ENCODE peak calls at places on chromosomes 12 and 14, in eight cellular contexts. A, V, F, P, N, B, W and D are unnamed samples. For H3K4me1, the result is how much of the 10 kb centered on the place peaks cover.

GRCh38 chr12:11649413-11650278 is at the start of gene ETV6:
- DNase-seq in A (peak), V (peak), F (peak), P (peak), N (peak), B (peak), W (no peak), D (peak)

GRCh38 chr14:32593290-32593942 is 264.3 kb downstream of the AKAP6 start:
- DNase-seq in A (no peak), V (peak), F (no peak), P (no peak), N (no peak), B (no peak), W (no peak), D (no peak)

GRCh38 chr14:58107041-58107440 is 45.0 kb downstream of the ARMH4 start:
- DNase-seq in A (no peak), V (no peak), F (no peak), P (no peak), N (no peak), B (no peak), W (no peak), D (no peak)

GRCh38 chr12:64236549-64236948 is 14.5 kb upstream of the KICS2 start:
- DNase-seq in A (no peak), V (peak), F (peak), P (peak), N (no peak), B (no peak), W (no peak), D (no peak)

GRCh38 chr12:113019045-113019444 is 37.5 kb upstream of the DTX1 start:
- DNase-seq in A (no peak), V (no peak), F (no peak), P (peak), N (no peak), B (no peak), W (no peak), D (no peak)

GRCh38 chr12:75564398-75564797 is 53.0 kb upstream of the KRR1 start:
- DNase-seq in A (no peak), V (no peak), F (no peak), P (peak), N (no peak), B (no peak), W (no peak), D (no peak)

GRCh38 chr12:15855646-15856045 is 26.5 kb upstream of the STRAP start:
- DNase-seq in A (no peak), V (peak), F (no peak), P (no peak), N (no peak), B (no peak), W (no peak), D (no peak)

GRCh38 chr12:79187032-79187431 is 322.5 kb downstream of the SYT1 start:
- DNase-seq in A (no peak), V (no peak), F (no peak), P (no peak), N (no peak), B (no peak), W (no peak), D (no peak)

GRCh38 chr14:104557086-104557485 is 22.5 kb upstream of the C14orf180 start:
- DNase-seq in A (no peak), V (no peak), F (no peak), P (no peak), N (peak), B (no peak), W (no peak), D (no peak)

GRCh38 chr12:52233462-52234141 is 559 bp downstream of the KRT7 start:
- DNase-seq in A (no peak), V (no peak), F (peak), P (no peak), N (no peak), B (no peak), W (no peak), D (no peak)

GRCh38 chr12:67459173-67459572 is 189.4 kb upstream of the DYRK2 start:
- DNase-seq in A (no peak), V (no peak), F (no peak), P (no peak), N (no peak), B (no peak), W (no peak), D (no peak)

GRCh38 chr14:101216725-101217463 is 313.4 kb upstream of the RTL1 start:
- DNase-seq in A (peak), V (no peak), F (no peak), P (no peak), N (no peak), B (no peak), W (no peak), D (peak)

GRCh38 chr12:112031472-112031871 is 18.2 kb downstream of the ERP29 start:
- DNase-seq in A (no peak), V (peak), F (no peak), P (peak), N (no peak), B (no peak), W (no peak), D (no peak)

GRCh38 chr12:89162704-89163261 is 189.5 kb downstream of the DUSP6 start:
- DNase-seq in A (peak), V (peak), F (no peak), P (peak), N (no peak), B (no peak), W (peak), D (peak)

GRCh38 chr12:113762155-113762848 is 203.8 kb downstream of the RBM19 start:
- DNase-seq in A (no peak), V (no peak), F (peak), P (no peak), N (no peak), B (no peak), W (no peak), D (no peak)

GRCh38 chr14:34052658-34053014 is 101.8 kb upstream of the EGLN3 start:
- DNase-seq in A (no peak), V (no peak), F (no peak), P (no peak), N (no peak), B (no peak), W (no peak), D (no peak)

GRCh38 chr12:105481906-105482305 is 151.4 kb downstream of the C12orf75 start:
- DNase-seq in A (no peak), V (no peak), F (no peak), P (no peak), N (no peak), B (no peak), W (no peak), D (no peak)

GRCh38 chr14:101354726-101355125 is 206.6 kb upstream of the DIO3 start:
- DNase-seq in A (peak), V (no peak), F (no peak), P (no peak), N (no peak), B (no peak), W (no peak), D (peak)

GRCh38 chr14:79585845-79586244 is 625.5 kb downstream of the DIO2 start:
- DNase-seq in A (no peak), V (peak), F (no peak), P (no peak), N (no peak), B (no peak), W (no peak), D (no peak)

GRCh38 chr12:48542300-48542928 is 17.0 kb downstream of the OR8S1 start:
- DNase-seq in A (no peak), V (peak), F (peak), P (peak), N (no peak), B (peak), W (no peak), D (no peak)

GRCh38 chr14:78836777-78837176 is 666.6 kb downstream of the NRXN3 start:
- DNase-seq in A (no peak), V (peak), F (peak), P (peak), N (peak), B (no peak), W (no peak), D (no peak)

DNA sequence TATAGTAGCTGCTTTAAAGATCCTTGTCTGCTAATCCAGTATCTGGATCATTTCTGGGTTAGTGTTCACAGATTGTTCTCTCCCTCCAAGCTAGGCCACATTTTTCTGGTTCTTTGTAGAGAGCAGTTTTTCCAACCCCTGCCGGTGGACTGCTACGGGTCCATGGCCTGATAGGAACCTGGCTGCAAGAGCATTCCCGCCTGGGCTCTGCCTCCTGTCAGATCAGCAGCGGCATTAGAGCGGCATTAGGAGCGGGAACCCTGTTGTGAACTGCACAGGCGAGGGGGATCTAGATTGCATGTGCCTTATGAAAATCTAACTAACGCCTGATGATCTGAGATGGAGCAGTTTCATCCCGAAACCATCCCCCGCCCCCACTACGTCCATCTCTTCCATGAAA is 50.4 kb downstream of the MYRFL start:
- DNase-seq in A (no peak), V (no peak), F (peak), P (no peak), N (no peak), B (no peak), W (no peak), D (no peak)
- H3K4me1 ChIP-seq in A (under half), V (under half), F (under half), P (under half), N (under half), B (under half), W (under half), D (under half)

GRCh38 chr12:94874986-94875312 is 128.5 kb downstream of the NDUFA12 start:
- DNase-seq in A (no peak), V (no peak), F (peak), P (no peak), N (no peak), B (no peak), W (no peak), D (no peak)
- H3K4me3 ChIP-seq in A (peak), V (no peak), F (peak), P (no peak), N (no peak), B (no peak), W (no peak), D (peak)

GRCh38 chr12:14113031-14113430 is 131.6 kb upstream of the GRIN2B start:
- DNase-seq in A (no peak), V (no peak), F (no peak), P (no peak), N (no peak), B (no peak), W (no peak), D (no peak)

GRCh38 chr12:14108702-14109101 is 127.3 kb upstream of the GRIN2B start:
- DNase-seq in A (no peak), V (no peak), F (no peak), P (no peak), N (no peak), B (no peak), W (no peak), D (no peak)

DNA sequence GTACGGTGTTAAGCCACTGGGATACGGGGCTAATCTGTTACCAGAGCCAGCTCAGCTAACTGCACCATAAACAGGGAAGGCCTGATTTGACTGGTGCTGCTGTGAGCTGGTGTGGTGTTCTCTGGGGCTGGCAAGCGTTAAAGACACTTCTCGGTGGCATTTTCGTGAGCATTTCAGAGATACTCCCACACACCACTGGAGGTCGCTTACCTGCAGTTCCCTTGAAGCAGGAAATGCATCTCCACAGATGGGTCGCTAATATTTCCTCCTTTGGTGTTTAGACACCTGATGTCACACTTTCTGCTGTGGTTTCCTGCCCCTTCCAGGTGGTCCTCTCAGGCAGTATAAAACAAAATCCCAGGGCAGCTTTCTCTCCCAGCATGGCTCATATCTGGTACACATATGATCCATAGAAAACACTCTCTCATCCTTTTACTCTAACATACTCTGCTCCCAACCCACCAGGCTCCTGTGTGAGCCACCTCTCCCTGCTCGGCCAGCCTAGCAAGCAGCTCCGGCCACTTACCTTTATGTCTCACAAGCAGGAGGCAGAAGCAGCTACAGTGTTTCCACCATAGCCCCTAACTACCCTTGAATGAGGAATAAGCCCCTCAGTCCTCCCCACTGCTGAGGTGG is 129.9 kb upstream of the GRIN2B start:
- DNase-seq in A (no peak), V (no peak), F (peak), P (no peak), N (no peak), B (no peak), W (no peak), D (no peak)
- TF ChIP-seq CTCF in A (no peak), V (no peak), F (peak), P (no peak), N (no peak), B (no peak), W (peak), D (no peak)

GRCh38 chr14:105952826-105953225 is 426.4 kb downstream of the TMEM121 start:
- DNase-seq in A (no peak), V (no peak), F (no peak), P (no peak), N (no peak), B (no peak), W (no peak), D (no peak)
- H3K4me1 ChIP-seq in A (under half), V (under half), F (under half), P (under half), N (under half), B (under half), W (under half), D (under half)